ENCODE peak calls at places on chromosomes 1 and 21, in seven cellular contexts. B, J, U, D, C, V and X are unnamed samples. For H3K4me1, H3K27me3 and H3K36me3, the result is how much of the 10 kb centered on the place peaks cover.

GRCh38 chr1:39531526-39531925 is 40.1 kb downstream of the BMP8A start:
- DNase-seq in C (no peak), D (no peak), V (no peak), J (no peak), B (no peak), U (no peak), X (no peak)

GRCh38 chr1:151680812-151681211 is 35.8 kb downstream of the CELF3 start:
- DNase-seq in J (no peak), B (peak), C (no peak), D (peak), V (no peak), U (no peak), X (peak)

GRCh38 chr1:96808186-96808585 is 86.6 kb downstream of the PTBP2 start:
- DNase-seq in D (no peak), V (peak), J (no peak), B (no peak), C (no peak), U (no peak), X (no peak)

GRCh38 chr1:15923241-15923640 is 52.7 kb downstream of the ZBTB17 start:
- DNase-seq in C (no peak), V (no peak), U (no peak), D (peak), J (no peak), B (peak), X (no peak)

GRCh38 chr1:19465650-19466049 is 19.7 kb downstream of the CAPZB start:
- DNase-seq in C (no peak), V (no peak), U (no peak), B (no peak), J (no peak), D (no peak), X (no peak)

GRCh38 chr1:218402771-218403110 is 57.6 kb downstream of the TGFB2 start:
- DNase-seq in J (peak), V (no peak), U (no peak), B (no peak), D (no peak), C (no peak), X (no peak)

GRCh38 chr1:218660678-218661053 is 315.5 kb downstream of the TGFB2 start:
- DNase-seq in J (no peak), C (no peak), D (peak), V (no peak), B (peak), U (no peak), X (no peak)

GRCh38 chr1:160625725-160626498 is 20.9 kb downstream of the SLAMF1 start:
- DNase-seq in V (no peak), D (no peak), J (no peak), B (no peak), U (no peak), C (no peak), X (no peak)

GRCh38 chr1:118716775-118717174 is 271.4 kb downstream of the TBX15 start:
- DNase-seq in J (peak), V (no peak), U (no peak), B (no peak), D (no peak), C (peak), X (no peak)

GRCh38 chr1:26064591-26064990 is 2.8 kb downstream of the TRIM63 start:
- DNase-seq in D (no peak), C (no peak), B (peak), U (no peak), J (no peak), V (no peak), X (no peak)

GRCh38 chr1:11938722-11939526 is 4.4 kb downstream of the PLOD1 start:
- DNase-seq in J (no peak), V (peak), B (peak), U (no peak), D (no peak), C (no peak), X (no peak)

GRCh38 chr1:2913091-2913490 is 108.2 kb upstream of the ACTRT2 start:
- DNase-seq in U (no peak), C (no peak), V (no peak), D (no peak), J (no peak), B (no peak), X (no peak)

GRCh38 chr1:106278706-106279105 is 777.8 kb upstream of the PRMT6 start:
- DNase-seq in C (no peak), V (no peak), J (no peak), U (no peak), D (no peak), B (no peak), X (no peak)

GRCh38 chr1:219555802-219556201 is 57.1 kb downstream of the ZC3H11B start:
- DNase-seq in B (peak), U (no peak), D (peak), V (no peak), J (no peak), C (peak), X (no peak)

GRCh38 chr1:50983403-50983802 is 13.4 kb downstream of the CDKN2C start:
- DNase-seq in C (no peak), B (no peak), J (no peak), U (no peak), D (no peak), V (no peak), X (no peak)

GRCh38 chr1:218592688-218593087 is 247.6 kb downstream of the TGFB2 start:
- DNase-seq in C (no peak), V (no peak), J (no peak), B (peak), D (no peak), U (no peak), X (no peak)

GRCh38 chr1:45802343-45803298 is 791 bp upstream of the MAST2 start:
- DNase-seq in U (peak), C (peak), V (peak), D (peak), J (peak), B (peak), X (peak)

GRCh38 chr1:210001751-210002150 is 63.7 kb downstream of the SYT14 start:
- DNase-seq in C (no peak), U (no peak), V (no peak), D (no peak), J (no peak), B (no peak), X (no peak)

GRCh38 chr1:109765896-109766615 is 2.3 kb upstream of the EPS8L3 start:
- DNase-seq in J (no peak), B (no peak), C (no peak), U (peak), V (peak), D (no peak), X (no peak)

DNA sequence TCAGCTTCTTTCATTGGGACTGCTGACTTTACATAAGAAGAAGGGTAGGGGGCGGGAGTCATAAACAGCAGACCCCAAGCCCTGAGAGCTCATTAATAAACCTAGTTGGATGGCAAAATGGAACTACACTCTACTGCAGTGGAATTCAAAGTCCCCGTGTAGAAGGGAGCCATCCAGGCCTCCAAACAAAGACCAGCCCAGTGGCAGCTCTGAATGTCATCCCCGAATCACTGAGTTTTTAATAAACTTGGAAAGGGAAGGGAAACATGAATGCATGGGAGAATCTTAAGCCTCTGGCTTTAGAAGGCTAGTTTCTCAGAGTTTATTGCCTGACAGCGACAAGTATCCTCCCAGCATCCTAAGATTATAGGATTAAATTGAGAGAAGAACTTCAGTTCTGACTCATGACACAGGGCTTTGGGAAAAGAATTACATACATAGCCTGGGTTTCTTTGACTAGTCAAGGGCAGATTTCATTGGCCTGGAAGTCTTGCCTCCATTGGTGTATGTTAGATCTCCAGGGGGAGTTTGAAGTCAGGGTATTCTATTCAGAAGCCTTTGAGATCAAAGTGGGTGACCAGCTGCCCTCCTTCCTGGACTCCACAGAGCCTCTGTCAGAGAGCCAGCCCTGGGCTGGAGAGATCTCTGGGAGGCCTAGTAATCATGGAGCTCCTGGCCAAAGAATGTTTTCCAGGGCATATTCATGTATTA is 3.8 kb downstream of the ATF3 start:
- DNase-seq in U (no peak), J (no peak), D (no peak), C (no peak), V (no peak), B (no peak), X (no peak)
- H3K4me1 ChIP-seq in U (under half), J (half or more), D (under half), C (under half), V (under half), B (under half), X (under half)

GRCh38 chr1:202685671-202686070 is 24.6 kb downstream of the SYT2 start:
- DNase-seq in D (no peak), B (no peak), J (no peak), V (no peak), C (no peak), U (no peak), X (no peak)

GRCh38 chr1:202687819-202688218 is 22.4 kb downstream of the SYT2 start:
- DNase-seq in D (no peak), J (no peak), C (no peak), U (no peak), V (no peak), B (no peak), X (no peak)

GRCh38 chr1:202689082-202689481 is 21.2 kb downstream of the SYT2 start:
- DNase-seq in B (no peak), J (no peak), V (no peak), U (no peak), D (no peak), C (no peak), X (no peak)

GRCh38 chr1:202689493-202690342 is 20.5 kb downstream of the SYT2 start:
- DNase-seq in C (peak), J (no peak), V (no peak), B (peak), D (no peak), U (no peak), X (no peak)

DNA sequence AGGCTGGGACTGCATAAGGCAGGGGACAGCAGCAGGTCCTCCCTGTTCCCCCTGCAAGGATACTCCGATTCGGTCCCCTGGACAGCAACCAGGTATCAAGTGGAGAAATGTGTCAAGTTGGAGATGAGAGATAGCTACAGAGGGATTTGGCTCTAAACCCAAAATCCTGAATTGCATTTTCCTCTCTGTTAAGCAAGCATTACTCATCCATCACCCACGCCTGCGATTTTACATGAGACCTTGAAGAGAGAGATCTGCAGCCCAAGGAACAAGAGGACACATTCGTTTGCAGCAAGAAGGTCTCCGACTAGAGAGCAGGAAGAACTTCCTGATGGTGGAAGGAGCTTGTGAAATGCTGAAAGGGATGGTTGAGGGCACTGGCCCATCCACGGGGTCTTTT is 21.9 kb downstream of the SYT2 start:
- DNase-seq in C (no peak), U (no peak), V (no peak), D (no peak), B (no peak), J (no peak), X (no peak)
- H3K27me3 ChIP-seq in C (under half), U (under half), V (under half), D (under half), B (under half), J (under half), X (under half)

GRCh38 chr1:100277866-100278265 is 11.8 kb downstream of the RTCA start:
- DNase-seq in U (no peak), J (no peak), C (no peak), V (no peak), D (no peak), B (no peak), X (peak)

GRCh38 chr1:100279954-100280682 is 14.1 kb downstream of the RTCA start:
- DNase-seq in J (no peak), B (no peak), C (no peak), U (no peak), D (no peak), V (no peak), X (no peak)

GRCh38 chr1:100284591-100284990 is 18.6 kb downstream of the RTCA start:
- DNase-seq in J (no peak), V (no peak), B (no peak), D (no peak), C (no peak), U (no peak), X (no peak)

GRCh38 chr1:100279358-100279923 is 13.4 kb downstream of the RTCA start:
- DNase-seq in C (no peak), V (no peak), D (no peak), B (no peak), J (no peak), U (no peak), X (no peak)
- H3K36me3 ChIP-seq in C (under half), V (half or more), D (under half), B (half or more), J (under half), U (under half), X (half or more)

GRCh38 chr21:35256468-35256988 is 207.4 kb upstream of the RUNX1 start:
- DNase-seq in U (peak), V (peak), B (peak), D (peak), J (no peak), C (peak), X (no peak)

GRCh38 chr21:35252831-35253230 is 203.7 kb upstream of the RUNX1 start:
- DNase-seq in D (peak), V (no peak), C (no peak), J (no peak), U (no peak), B (no peak), X (no peak)

GRCh38 chr21:35257413-35257812 is 208.3 kb upstream of the RUNX1 start:
- DNase-seq in B (peak), J (no peak), D (peak), C (no peak), V (peak), U (no peak), X (no peak)

GRCh38 chr21:35254752-35255138 is 205.6 kb upstream of the RUNX1 start:
- DNase-seq in C (no peak), J (no peak), B (no peak), U (no peak), D (no peak), V (no peak), X (no peak)

DNA sequence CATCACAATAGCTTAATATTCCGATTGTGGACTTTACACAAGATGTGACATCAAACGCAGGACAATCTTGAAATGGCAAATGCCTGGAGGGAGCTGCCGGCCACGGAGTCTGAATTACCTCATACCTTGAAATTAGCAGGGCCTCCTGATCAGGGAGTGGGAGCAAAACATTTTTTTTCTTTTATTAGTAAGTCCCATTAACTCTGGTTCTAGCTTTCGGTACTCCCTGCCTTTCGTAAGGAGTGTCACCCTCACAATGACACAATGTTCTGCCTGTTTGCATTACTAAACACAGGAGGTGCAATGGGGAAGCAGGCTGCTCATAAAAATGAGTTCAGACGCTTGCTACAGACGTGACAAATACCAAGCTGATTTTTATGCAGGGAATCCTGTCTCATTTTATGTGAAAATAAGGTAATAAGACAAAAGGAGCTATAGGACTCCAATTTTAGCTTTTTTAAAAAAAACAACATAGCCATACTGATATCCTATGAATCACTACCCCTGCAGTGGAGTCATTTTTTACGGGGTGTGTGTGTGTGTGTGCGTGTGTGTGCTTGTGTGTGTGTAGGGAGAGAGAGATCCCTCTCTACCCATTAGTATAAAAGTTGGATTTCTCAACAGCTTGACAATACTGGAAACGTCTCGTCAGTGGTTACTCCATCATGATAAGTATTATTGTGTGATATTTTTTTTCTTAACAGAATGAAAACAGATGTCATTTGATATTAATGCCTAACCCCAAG is 205.1 kb upstream of the RUNX1 start:
- DNase-seq in B (peak), U (no peak), C (no peak), V (no peak), J (no peak), D (peak), X (no peak)
- H3K4me1 ChIP-seq in B (under half), U (under half), C (under half), V (under half), J (under half), D (under half), X (under half)

DNA sequence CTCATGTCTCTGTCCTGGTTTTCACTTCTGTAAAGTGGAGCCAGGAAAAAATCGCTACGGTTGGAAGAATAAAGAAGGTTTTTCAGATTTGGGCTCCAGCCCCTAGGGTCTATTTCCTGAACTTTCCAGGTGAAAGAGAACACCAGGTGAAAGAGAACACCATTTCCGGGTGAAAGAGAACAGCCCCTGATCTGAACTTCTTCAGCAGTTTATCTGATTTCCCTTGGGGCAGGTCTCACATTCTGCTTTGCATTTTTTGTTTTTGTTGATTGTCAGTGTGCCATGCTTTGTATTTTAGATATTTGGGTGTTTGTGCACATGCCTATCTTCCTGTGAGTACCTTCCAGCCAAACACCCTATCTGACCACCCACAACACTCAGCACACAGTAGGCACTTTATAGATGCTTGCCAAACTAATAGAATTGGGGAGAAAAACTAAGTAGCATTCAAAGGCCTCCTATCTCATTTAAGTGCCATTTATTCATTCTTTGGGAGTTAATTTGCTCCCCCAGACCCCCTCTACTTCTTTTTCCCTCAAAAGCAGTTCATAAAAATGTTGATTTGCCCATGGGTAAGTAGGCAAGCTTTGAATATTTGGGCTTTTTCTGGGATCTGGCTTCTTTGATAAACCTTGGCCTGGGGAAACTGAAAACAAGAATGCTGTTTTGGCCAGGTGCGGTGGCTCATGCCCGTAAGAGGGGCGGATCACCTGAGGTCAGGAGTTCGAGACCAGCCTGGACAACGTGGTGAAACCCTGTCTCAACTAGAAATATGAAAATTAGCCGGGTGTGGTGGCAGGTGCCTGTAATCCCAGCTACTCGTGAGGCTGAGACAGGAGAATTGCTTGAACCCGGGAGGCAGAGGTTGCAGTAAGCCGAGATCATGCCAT is 2.2 kb downstream of the NAV1 start:
- DNase-seq in J (no peak), B (no peak), V (no peak), C (no peak), U (no peak), D (no peak), X (no peak)
- H3K27me3 ChIP-seq in J (half or more), B (under half), V (under half), C (half or more), U (under half), D (under half), X (under half)

DNA sequence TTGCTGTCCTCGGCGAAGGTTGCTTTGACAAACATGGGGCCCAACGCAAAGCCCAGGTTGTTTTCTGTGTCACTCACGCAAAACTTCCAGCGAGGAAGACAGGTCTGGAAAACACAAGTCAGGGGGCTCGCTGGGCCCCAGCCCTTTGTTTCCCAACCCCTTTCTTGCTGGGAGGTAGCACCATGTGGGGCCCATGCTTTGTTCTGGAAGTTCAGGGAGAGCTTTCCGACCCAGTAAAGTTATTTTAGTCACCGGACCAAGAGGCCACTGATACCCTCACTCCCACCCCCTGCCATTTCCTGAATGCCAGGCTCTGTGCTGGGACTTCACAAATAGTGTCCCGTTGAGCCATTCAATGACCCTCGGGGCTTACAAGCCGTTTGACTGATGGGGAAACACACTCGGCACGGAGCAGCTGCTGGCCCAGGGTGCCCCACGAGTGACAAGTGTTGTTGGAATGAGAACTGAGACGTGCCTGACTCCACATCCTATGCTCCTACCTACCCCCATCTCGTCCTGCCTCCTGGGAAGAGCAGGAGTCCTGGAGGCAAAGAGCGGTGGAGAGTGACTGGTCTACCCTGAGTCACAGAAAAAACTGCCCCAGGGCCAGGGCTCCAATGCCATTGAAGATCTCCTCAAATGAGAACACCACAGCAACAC is 52.0 kb downstream of the ECE1 start:
- DNase-seq in C (peak), J (no peak), D (no peak), V (no peak), U (no peak), B (peak), X (no peak)
- H3K36me3 ChIP-seq in C (under half), J (under half), D (under half), V (half or more), U (under half), B (under half), X (half or more)

DNA sequence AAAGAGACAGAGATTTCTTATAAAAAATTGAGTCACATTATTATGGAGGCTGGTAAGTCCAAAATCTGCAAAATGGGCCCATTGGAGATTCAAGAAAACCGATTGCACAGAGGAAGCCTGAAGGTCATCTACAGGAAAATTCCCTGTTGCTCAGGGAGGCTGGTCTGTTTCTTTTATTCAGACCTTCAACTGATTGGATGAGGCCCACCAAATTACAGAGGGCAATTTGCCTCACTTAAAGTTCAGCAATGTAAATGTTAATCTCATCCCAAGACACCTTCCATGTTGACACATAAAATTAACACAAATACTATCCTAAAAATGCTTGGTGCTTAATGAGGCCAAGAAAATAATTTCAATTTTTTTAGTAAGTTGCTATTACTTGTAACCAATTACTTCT is 219.2 kb upstream of the RUNX1 start:
- DNase-seq in V (no peak), B (no peak), U (no peak), C (no peak), D (no peak), J (no peak), X (no peak)
- H3K4me1 ChIP-seq in V (under half), B (under half), U (under half), C (under half), D (under half), J (under half), X (under half)

GRCh38 chr1:157113631-157114030 is 14.0 kb upstream of the ETV3L start:
- DNase-seq in C (no peak), D (no peak), V (no peak), B (no peak), J (peak), U (no peak), X (no peak)
- H3K27me3 ChIP-seq in C (under half), D (under half), V (under half), B (under half), J (under half), U (under half), X (under half)